ENCODE peak calls at places on chromosomes 2 and 18, in seven cellular contexts. Y is T-helper 9 cell, D is tibial artery, C is Peyer's patch, Q is fibroblast of villous mesenchyme, U is hypothalamus, F is left ventricle myocardium superior. M is an unnamed sample.
A peak's percentile ranks its signal among the peaks of the same experiment; 100 is the strongest.

GRCh38 chr2:15804691-15805090 is 135.7 kb upstream of the MYCN start:
- DNase-seq in F (no peak), D (no peak), Q (no peak), C (no peak), U (no peak), Y (no peak), M (no peak)

GRCh38 chr2:138010890-138011289 is 46.6 kb downstream of the HNMT start:
- DNase-seq in F (no peak), Y (no peak), D (no peak), C (no peak), U (no peak), Q (no peak), M (no peak)

GRCh38 chr2:158828378-158829136 is 33.4 kb downstream of the DAPL1 start:
- DNase-seq in U (no peak), D (no peak), Y (no peak), Q (peak; percentile 51), F (no peak), C (no peak), M (no peak)

GRCh38 chr2:163878718-163879117 is 142.9 kb upstream of the FIGN start:
- DNase-seq in Q (peak; percentile 34), Y (no peak), U (no peak), C (no peak), F (no peak), D (no peak), M (peak; percentile 79)

GRCh38 chr2:182522428-182522896 is 95.6 kb upstream of the PDE1A start:
- DNase-seq in Y (no peak), Q (no peak), C (no peak), U (no peak), D (no peak), F (no peak), M (no peak)

GRCh38 chr2:6309415-6310185 is 556.1 kb downstream of the CMPK2 start:
- DNase-seq in Y (no peak), D (no peak), F (no peak), Q (no peak), C (no peak), U (no peak), M (no peak)

GRCh38 chr2:207530160-207531023 is 630 bp downstream of the CREB1 start:
- DNase-seq in F (peak; percentile 62), D (peak; percentile 42), C (peak; percentile 68), Q (peak; percentile 61), U (peak; percentile 20), Y (peak; percentile 41), M (peak; percentile 49)

GRCh38 chr2:150075831-150076230 is 411.6 kb downstream of the RND3 start:
- DNase-seq in U (no peak), Y (no peak), Q (no peak), C (no peak), F (no peak), D (no peak), M (no peak)

GRCh38 chr2:137764638-137765037 is 199.6 kb upstream of the HNMT start:
- DNase-seq in U (no peak), Y (no peak), D (no peak), C (no peak), F (no peak), Q (no peak), M (no peak)

GRCh38 chr2:199207011-199207410 is 250.7 kb downstream of the SATB2 start:
- DNase-seq in U (no peak), F (no peak), D (no peak), Q (peak; percentile 3), Y (no peak), C (no peak), M (no peak)

GRCh38 chr2:109057686-109058085 is 68.7 kb upstream of the EDAR start:
- DNase-seq in D (no peak), C (no peak), F (no peak), U (no peak), Y (no peak), Q (no peak), M (no peak)

GRCh38 chr2:201904529-201905420 is 98.4 kb downstream of the CDK15 start:
- DNase-seq in C (no peak), U (no peak), D (no peak), Y (no peak), Q (no peak), F (no peak), M (peak; percentile 49)

GRCh38 chr2:237464757-237465391 is 22.2 kb upstream of the MLPH start:
- DNase-seq in Q (no peak), U (no peak), D (no peak), C (no peak), Y (no peak), F (no peak), M (no peak)

GRCh38 chr2:48120759-48121242 is 214.5 kb upstream of the FBXO11 start:
- DNase-seq in U (no peak), Y (no peak), F (no peak), D (no peak), C (no peak), Q (peak; percentile 43), M (no peak)

GRCh38 chr2:237967463-237967871 is 653 bp downstream of the UBE2F start:
- DNase-seq in U (no peak), F (peak; percentile 56), Q (peak; percentile 16), Y (no peak), D (no peak), C (peak; percentile 56), M (peak; percentile 42)

GRCh38 chr18:32735781-32736180 is 37.0 kb downstream of the KLHL14 start:
- DNase-seq in F (no peak), Q (peak; percentile 3), D (no peak), C (no peak), U (no peak), Y (no peak), M (no peak)

GRCh38 chr2:18272148-18272494 is 288.3 kb downstream of the RDH14 start:
- DNase-seq in U (no peak), F (no peak), C (no peak), Y (no peak), Q (no peak), D (no peak), M (no peak)

M was measured in GM23338.